ENCODE peak calls at places on chromosomes 5 and 9, in seven cellular contexts. F, W, V, M, E, J and B are unnamed samples.

GRCh38 chr5:73820321-73820720 is 194.3 kb downstream of the ARHGEF28 start:
- DNase-seq in J (no peak), M (no peak), E (no peak), F (no peak), V (no peak), W (no peak), B (no peak)

GRCh38 chr9:33813712-33814641 is 3.0 kb upstream of the UBE2R2 start:
- DNase-seq in J (no peak), F (peak; percentile 60), V (no peak), E (peak; percentile 78), W (no peak), M (no peak), B (no peak)

GRCh38 chr5:29218138-29218537 is 1975.3 kb upstream of the CDH6 start:
- DNase-seq in F (peak; percentile 20), W (no peak), V (no peak), M (no peak), E (no peak), J (no peak), B (no peak)

GRCh38 chr9:135297716-135298075 is 181.9 kb upstream of the PPP1R26 start:
- DNase-seq in M (no peak), E (no peak), W (no peak), J (no peak), V (no peak), F (no peak), B (no peak)

GRCh38 chr5:115857621-115858349 is 16.1 kb downstream of the AP3S1 start:
- DNase-seq in W (no peak), M (no peak), V (no peak), J (no peak), F (peak; percentile 43), E (no peak), B (no peak)

GRCh38 chr5:51500-51823 is 40.5 kb upstream of the PLEKHG4B start:
- DNase-seq in M (no peak), J (no peak), W (no peak), V (no peak), F (no peak), E (no peak), B (no peak)

GRCh38 chr9:128056887-128057723 is 10.0 kb downstream of the NAIF1 start:
- DNase-seq in W (no peak), M (no peak), J (no peak), E (no peak), V (no peak), F (no peak), B (no peak)

GRCh38 chr5:111512026-111512405 is 319 bp downstream of the STARD4 start:
- DNase-seq in E (no peak), M (no peak), V (no peak), J (no peak), F (peak; percentile 34), W (peak; percentile 62), B (peak; percentile 42)

GRCh38 chr9:129071526-129072131 is 9.3 kb upstream of the DOLPP1 start:
- DNase-seq in M (no peak), E (peak; percentile 8), W (no peak), J (no peak), V (no peak), F (no peak), B (no peak)

GRCh38 chr5:63145167-63145566 is 566.5 kb downstream of the LRRC70 start:
- DNase-seq in E (no peak), V (peak; percentile 8), M (no peak), W (peak; percentile 61), J (no peak), F (no peak), B (no peak)

GRCh38 chr5:73093943-73094342 is 26.4 kb upstream of the TMEM171 start:
- DNase-seq in V (no peak), F (peak; percentile 49), J (no peak), E (no peak), M (no peak), W (no peak), B (no peak)

GRCh38 chr9:81609782-81610738 is 79.3 kb downstream of the TLE1 start:
- DNase-seq in J (no peak), W (no peak), V (no peak), F (no peak), E (no peak), M (peak; percentile 11), B (no peak)

GRCh38 chr5:179234563-179235135 is 110.6 kb downstream of the ADAMTS2 start:
- DNase-seq in J (peak; percentile 7), V (no peak), W (peak; percentile 34), E (no peak), M (no peak), F (no peak), B (no peak)

GRCh38 chr9:105510024-105510423 is 47.9 kb upstream of the FKTN start:
- DNase-seq in E (no peak), F (no peak), M (no peak), W (no peak), J (no peak), V (no peak), B (no peak)

GRCh38 chr9:4591123-4591500 is 71.0 kb upstream of the PLPP6 start:
- DNase-seq in E (no peak), J (no peak), F (no peak), W (no peak), V (no peak), M (no peak), B (no peak)

GRCh38 chr5:17216974-17217325 is 481 bp upstream of the BASP1 start:
- DNase-seq in W (no peak), V (no peak), M (peak; percentile 56), F (peak; percentile 86), E (peak; percentile 35), J (peak; percentile 33), B (no peak)

GRCh38 chr5:17219431-17219830 is 2.0 kb downstream of the BASP1 start:
- DNase-seq in F (no peak), V (no peak), M (no peak), E (no peak), J (no peak), W (no peak), B (no peak)

GRCh38 chr5:17219006-17219422 is 1.6 kb downstream of the BASP1 start:
- DNase-seq in V (no peak), F (peak; percentile 61), J (no peak), W (no peak), E (peak; percentile 67), M (no peak), B (no peak)

GRCh38 chr5:17217421-17218352 is at the start of gene BASP1:
- DNase-seq in V (peak; percentile 79), J (peak; percentile 48), W (no peak), E (peak; percentile 85), M (peak; percentile 83), F (peak; percentile 91), B (peak; percentile 25)

GRCh38 chr5:17218353-17219005 is 1.0 kb downstream of the BASP1 start:
- DNase-seq in W (no peak), M (no peak), E (peak; percentile 58), V (peak; percentile 26), F (no peak), J (no peak), B (no peak)
- H3K27ac ChIP-seq in W (peak overlapping the region; percentile 44), M (no peak overlapping the region), E (peak overlapping the region; percentile 48), V (peak overlapping the region; percentile 35), F (peak overlapping the region; percentile 98), J (no peak overlapping the region), B (no peak overlapping the region)

DNA sequence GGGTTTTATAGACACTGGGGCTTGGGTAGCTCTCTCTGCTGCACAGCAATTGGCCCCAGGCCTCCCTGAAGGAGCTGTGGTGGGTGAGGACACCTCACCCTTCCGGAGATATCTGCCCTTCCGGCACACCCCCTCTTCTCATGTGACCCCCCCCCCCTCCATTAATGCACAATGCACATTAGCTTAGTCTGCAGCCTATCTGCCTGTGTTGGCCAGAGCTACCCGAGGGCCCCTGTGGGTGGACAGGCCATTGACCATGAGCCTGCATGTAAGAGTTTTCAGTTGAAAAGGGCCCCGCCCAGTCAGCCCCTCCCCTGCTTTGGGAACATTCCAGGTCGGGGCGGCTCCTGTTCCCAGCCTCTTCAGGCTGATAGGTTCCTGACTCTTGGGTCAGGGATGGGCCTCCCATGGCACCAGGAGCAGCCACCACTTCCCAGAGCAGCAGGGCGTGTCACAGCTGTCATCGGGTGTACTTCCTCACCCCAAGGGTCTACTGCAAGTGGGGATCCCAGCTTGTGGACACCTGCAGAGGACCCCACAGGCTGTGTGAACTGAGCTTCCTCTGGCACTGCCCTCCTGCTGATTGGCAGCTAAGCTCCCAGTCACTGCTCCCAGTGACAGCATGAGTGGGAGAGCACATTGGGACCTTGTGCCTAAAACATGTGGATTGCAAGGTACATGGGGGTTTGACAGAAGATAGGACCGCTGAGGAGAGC is 17.8 kb downstream of the PHF2 start:
- DNase-seq in M (no peak), W (peak; percentile 60), E (no peak), F (no peak), V (no peak), J (no peak), B (no peak)
- H3K27ac ChIP-seq in M (no peak overlapping the region), W (no peak overlapping the region), E (no peak overlapping the region), F (no peak overlapping the region), V (no peak overlapping the region), J (no peak overlapping the region), B (no peak overlapping the region)

GRCh38 chr9:38376266-38376665 is 16.2 kb upstream of the ALDH1B1 start:
- DNase-seq in E (no peak), W (no peak), J (no peak), V (no peak), F (no peak), M (no peak), B (no peak)

GRCh38 chr9:38372685-38373619 is 19.6 kb upstream of the ALDH1B1 start:
- DNase-seq in F (no peak), V (no peak), M (no peak), W (no peak), J (no peak), E (no peak), B (no peak)

GRCh38 chr9:38374847-38375571 is 17.5 kb upstream of the ALDH1B1 start:
- DNase-seq in F (no peak), W (no peak), E (no peak), M (no peak), J (no peak), V (no peak), B (no peak)

GRCh38 chr9:38373679-38374078 is 18.8 kb upstream of the ALDH1B1 start:
- DNase-seq in F (no peak), V (no peak), J (no peak), W (no peak), M (no peak), E (no peak), B (no peak)

DNA sequence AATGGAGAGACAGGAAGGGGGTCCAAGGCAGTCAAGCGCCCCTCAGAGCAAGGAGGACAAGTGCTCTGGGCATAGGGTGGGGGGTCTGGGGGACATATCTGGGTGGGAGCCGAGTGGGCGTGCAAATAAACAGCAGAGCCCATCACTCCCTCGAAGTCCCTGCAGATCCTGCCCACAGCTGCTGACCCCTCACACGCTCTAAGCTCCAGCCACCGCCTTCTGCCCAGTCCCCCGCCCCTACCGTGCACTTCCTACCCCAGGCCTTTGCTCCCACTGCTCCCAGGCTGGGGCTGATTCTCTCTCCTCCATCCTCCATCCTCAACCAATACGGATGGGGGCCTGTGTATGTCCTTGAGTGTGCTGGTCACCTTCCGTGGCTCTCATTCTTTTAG is 16.9 kb upstream of the ALDH1B1 start:
- DNase-seq in W (no peak), J (no peak), M (no peak), F (no peak), E (no peak), V (no peak), B (no peak)
- H3K27ac ChIP-seq in W (no peak overlapping the region), J (no peak overlapping the region), M (no peak overlapping the region), F (no peak overlapping the region), E (no peak overlapping the region), V (no peak overlapping the region), B (no peak overlapping the region)

DNA sequence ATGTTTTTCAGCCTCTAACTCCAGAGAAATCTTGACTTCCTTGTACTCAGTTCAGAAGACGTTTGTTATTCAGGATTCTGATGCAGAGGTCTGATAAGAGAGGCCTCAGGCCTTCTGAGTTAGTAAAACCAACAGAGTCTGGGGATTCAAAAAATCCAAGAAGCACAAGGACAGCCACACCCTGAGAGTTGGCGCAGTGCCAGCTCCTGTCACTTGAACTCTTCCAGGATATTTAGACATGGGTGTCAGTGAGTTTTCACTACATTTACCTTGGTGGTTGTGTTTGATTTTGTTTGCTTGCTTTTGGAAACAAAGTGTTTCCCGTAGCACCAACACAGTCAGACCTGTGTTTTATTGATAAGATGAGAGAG is 41.6 kb upstream of the PDE8B start:
- DNase-seq in W (no peak), E (no peak), F (peak; percentile 80), V (no peak), M (no peak), J (no peak), B (no peak)
- H3K27ac ChIP-seq in W (peak overlapping the region; percentile 81), E (no peak overlapping the region), F (peak overlapping the region; percentile 91), V (no peak overlapping the region), M (no peak overlapping the region), J (no peak overlapping the region), B (peak overlapping the region; percentile 82)